ENCODE peak calls at places on chromosomes 3 and 15, in ten cellular contexts. A is heart right ventricle, M is HFF-Myc, C is GM12878, U is fibroblast of villous mesenchyme, K is Caco-2, P is body of pancreas, W is AG10803, D is WERI-Rb-1, Z is endodermal cell. G is an unnamed sample.

GRCh38 chr3:52218454-52218853 is 7.0 kb downstream of the TLR9 start:
- DNase-seq in P (no peak), M (no peak), A (no peak), Z (no peak), U (no peak), D (no peak), K (no peak), C (no peak), W (no peak), G (no peak)

GRCh38 chr15:55279100-55279745 is 10.4 kb downstream of the RAB27A start:
- DNase-seq in D (no peak), Z (no peak), P (no peak), C (no peak), K (no peak), W (no peak), U (no peak), A (no peak), M (no peak), G (no peak)

GRCh38 chr3:100184960-100185566 is 70.8 kb upstream of the FILIP1L start:
- DNase-seq in A (peak; percentile 26), M (no peak), U (peak; percentile 44), K (no peak), W (peak; percentile 60), P (no peak), Z (no peak), C (no peak), D (peak; percentile 11), G (no peak)

GRCh38 chr15:34776706-34777105 is 18.6 kb downstream of the ACTC1 start:
- DNase-seq in K (no peak), U (peak; percentile 7), Z (no peak), C (no peak), W (peak; percentile 11), M (no peak), P (no peak), A (no peak), D (no peak), G (no peak)

GRCh38 chr3:30970183-30970582 is 75.7 kb upstream of the GADL1 start:
- DNase-seq in Z (no peak), M (no peak), P (no peak), D (peak; percentile 12), A (no peak), U (peak; percentile 1), C (no peak), K (no peak), W (peak; percentile 29), G (no peak)

GRCh38 chr15:35170216-35170615 is 85.1 kb upstream of the NANOGP8 start:
- DNase-seq in D (no peak), Z (no peak), A (no peak), C (no peak), W (peak; percentile 1), M (no peak), P (no peak), U (no peak), K (no peak), G (no peak)

GRCh38 chr15:69499521-69500201 is 47.0 kb downstream of the RPLP1 start:
- DNase-seq in W (no peak), Z (peak; percentile 48), M (no peak), C (no peak), A (peak; percentile 44), P (no peak), U (no peak), K (no peak), D (no peak), G (no peak)

GRCh38 chr3:128273841-128274573 is 120.7 kb downstream of the EEFSEC start:
- DNase-seq in P (no peak), Z (peak; percentile 36), C (no peak), W (no peak), M (no peak), D (no peak), K (no peak), U (no peak), A (no peak), G (no peak)

GRCh38 chr3:30766522-30766921 is 127.9 kb downstream of the GADL1 start:
- DNase-seq in A (no peak), D (peak; percentile 65), C (no peak), K (no peak), P (no peak), Z (no peak), U (no peak), M (no peak), W (no peak), G (no peak)

GRCh38 chr3:177934001-177934891 is 602.0 kb upstream of the KCNMB2 start:
- DNase-seq in W (peak; percentile 99), C (no peak), P (peak; percentile 22), A (no peak), K (peak; percentile 41), M (peak; percentile 16), U (peak; percentile 85), D (no peak), Z (peak; percentile 56), G (no peak)

GRCh38 chr15:82663186-82663600 is 16.0 kb upstream of the CPEB1 start:
- DNase-seq in W (peak; percentile 19), K (peak; percentile 70), U (peak; percentile 57), P (peak; percentile 53), C (no peak), M (peak; percentile 19), Z (peak; percentile 93), A (peak; percentile 26), D (no peak), G (no peak)

GRCh38 chr3:5122741-5123706 is 932 bp downstream of the ARL8B start:
- DNase-seq in D (peak; percentile 48), W (peak; percentile 76), M (no peak), U (peak; percentile 85), A (peak; percentile 18), C (no peak), K (no peak), Z (peak; percentile 85), P (peak; percentile 25), G (no peak)

GRCh38 chr15:50353251-50353998 is 1.6 kb downstream of the GABPB1 start:
- DNase-seq in C (no peak), U (peak; percentile 95), K (no peak), W (peak; percentile 94), Z (no peak), D (no peak), A (no peak), P (no peak), M (no peak), G (peak; percentile 30)

GRCh38 chr3:50633233-50633795 is 16.4 kb downstream of the MAPKAPK3 start:
- DNase-seq in D (no peak), W (no peak), M (no peak), Z (no peak), K (no peak), A (no peak), P (no peak), C (no peak), U (no peak), G (no peak)

GRCh38 chr3:64802460-64802859 is 114.7 kb upstream of the ADAMTS9 start:
- DNase-seq in D (no peak), W (no peak), Z (no peak), P (no peak), U (no peak), C (no peak), A (no peak), K (no peak), M (no peak), G (no peak)

GRCh38 chr3:38247366-38248035 is 18.1 kb upstream of the SLC22A13 start:
- DNase-seq in W (peak; percentile 87), M (peak; percentile 52), K (no peak), A (peak; percentile 21), D (peak; percentile 33), Z (no peak), U (peak; percentile 81), C (no peak), P (no peak), G (no peak)

GRCh38 chr3:56700136-56700535 is 17.1 kb upstream of the TASOR start:
- DNase-seq in W (no peak), Z (peak; percentile 58), D (peak; percentile 40), P (no peak), C (no peak), M (no peak), U (no peak), A (no peak), K (no peak), G (no peak)

DNA sequence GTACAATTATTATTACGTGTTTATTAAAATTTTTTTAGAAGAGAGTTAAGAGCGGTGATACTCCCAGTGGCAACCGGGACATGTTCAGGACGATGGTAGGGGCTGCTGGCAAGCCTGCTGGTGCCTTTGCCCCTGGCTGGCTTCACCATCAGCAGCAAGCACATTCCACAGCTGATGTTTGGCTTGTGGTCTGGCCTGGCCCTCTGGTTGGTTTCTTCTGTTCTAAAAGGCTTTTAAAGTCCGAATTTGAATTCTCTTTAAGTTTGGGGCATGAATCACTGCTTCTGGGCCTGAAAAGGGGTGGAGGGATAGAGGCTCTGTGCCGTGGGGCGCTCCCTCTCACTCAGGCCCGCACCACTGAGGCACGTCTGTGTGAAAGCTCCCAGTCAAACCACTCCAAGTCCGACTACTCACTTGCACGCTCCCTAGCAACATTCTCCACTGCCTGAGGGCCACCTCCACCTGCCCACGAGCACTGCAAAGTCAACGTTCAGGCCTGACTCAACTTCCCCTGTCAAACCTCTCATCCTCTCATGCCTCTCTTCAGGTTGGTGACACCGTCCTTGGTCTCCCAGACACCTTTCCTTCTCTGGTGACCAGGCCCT is 10.1 kb downstream of the ITGA11 start:
- DNase-seq in P (no peak), M (no peak), D (no peak), C (no peak), A (no peak), W (peak; percentile 84), Z (peak; percentile 49), K (no peak), U (no peak), G (no peak)
- H3K4me3 ChIP-seq in P (no peak overlapping the region), M (no peak overlapping the region), D (no peak overlapping the region), C (no peak overlapping the region), A (no peak overlapping the region), W (no peak overlapping the region), Z (no peak overlapping the region), K (peak overlapping the region; percentile 43), U (no peak overlapping the region), G (no peak overlapping the region)

GRCh38 chr15:48717458-48717857 is 71.9 kb upstream of the FBN1 start:
- DNase-seq in Z (no peak), K (no peak), M (no peak), A (no peak), D (no peak), W (peak; percentile 63), C (no peak), P (no peak), U (peak; percentile 32), G (no peak)
- TF ChIP-seq CTCF in Z (peak; percentile 58), K (no peak), M (no peak), A (no peak), D (no peak), W (peak; percentile 61), C (no peak), P (no peak), U (peak; percentile 34), G (no peak)

DNA sequence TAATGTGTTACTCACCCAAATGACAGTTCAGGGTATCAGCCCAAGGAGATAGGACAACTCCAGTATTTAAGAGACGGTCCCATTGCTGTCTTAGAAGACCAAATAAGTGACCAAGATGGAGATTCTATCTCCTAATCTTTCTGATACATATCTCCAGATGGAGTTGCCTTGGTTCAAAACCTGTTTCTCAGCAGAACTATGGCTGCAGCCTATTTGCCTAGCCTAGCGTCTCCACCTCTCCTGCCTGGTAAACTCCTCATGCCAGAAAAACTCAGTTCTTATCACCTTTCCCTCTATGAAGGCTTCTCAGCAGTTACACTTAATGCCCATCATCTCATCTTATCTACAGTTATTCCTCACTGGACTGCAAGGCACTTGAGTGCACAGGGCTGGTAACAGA is 1.2 kb upstream of the CSPG5 start:
- DNase-seq in C (no peak), K (no peak), Z (no peak), D (no peak), U (no peak), P (no peak), W (no peak), M (no peak), A (no peak), G (no peak)
- H3K4me3 ChIP-seq in C (no peak overlapping the region), K (no peak overlapping the region), Z (no peak overlapping the region), D (peak overlapping the region; percentile 53), U (no peak overlapping the region), P (no peak overlapping the region), W (no peak overlapping the region), M (no peak overlapping the region), A (no peak overlapping the region), G (no peak overlapping the region)

GRCh38 chr3:112004664-112005063 is 5.9 kb downstream of the TAGLN3 start:
- DNase-seq in P (no peak), W (no peak), A (no peak), K (peak; percentile 49), U (no peak), Z (no peak), D (no peak), C (no peak), M (no peak), G (no peak)
- TF ChIP-seq CTCF in P (no peak), W (no peak), A (no peak), K (no peak), U (no peak), Z (no peak), D (no peak), C (no peak), M (no peak), G (no peak)